ENCODE peak calls at places on chromosomes 5 and 9, in ten cellular contexts. C, J, N, F, H, Z, P, S, U and X are unnamed samples. For H3K27me3, the result is how much of the 10 kb centered on the place peaks cover.

GRCh38 chr9:137390553-137391410 is 32.2 kb downstream of the EXD3 start:
- ATAC-seq in F (peak), N (peak), S (no peak), J (no peak), Z (peak), P (peak), H (peak), U (no peak), C (no peak), X (peak)

GRCh38 chr9:121947683-121948300 is 145.3 kb downstream of the TTLL11 start:
- ATAC-seq in C (no peak), Z (no peak), P (no peak), S (no peak), F (no peak), J (no peak), U (no peak), H (peak), N (no peak), X (no peak)

GRCh38 chr5:28488752-28489151 is 1450.4 kb upstream of the CDH9 start:
- ATAC-seq in Z (no peak), F (no peak), H (no peak), N (no peak), C (no peak), P (no peak), U (no peak), J (no peak), S (no peak), X (no peak)

GRCh38 chr9:96553070-96553469 is 66.6 kb downstream of the CDC14B start:
- ATAC-seq in P (no peak), J (no peak), C (peak), F (no peak), S (no peak), U (no peak), H (no peak), N (no peak), Z (no peak), X (no peak)

GRCh38 chr5:111043712-111044506 is 27.6 kb upstream of the TSLP start:
- ATAC-seq in S (no peak), Z (no peak), P (no peak), C (no peak), F (no peak), J (no peak), U (no peak), N (no peak), H (no peak), X (no peak)

GRCh38 chr5:116011046-116011445 is 21.2 kb upstream of the ARL14EPL start:
- ATAC-seq in S (no peak), H (no peak), F (no peak), P (no peak), U (no peak), J (no peak), Z (no peak), C (no peak), N (no peak), X (no peak)

GRCh38 chr5:145856285-145856818 is 16.5 kb downstream of the GRXCR2 start:
- ATAC-seq in U (peak), H (peak), J (peak), P (peak), F (peak), Z (peak), N (peak), C (peak), S (peak), X (peak)

GRCh38 chr9:127417130-127418036 is 6.8 kb upstream of the ZNF79 start:
- ATAC-seq in Z (no peak), U (peak), P (no peak), C (peak), H (peak), J (no peak), N (no peak), F (peak), S (no peak), X (no peak)

GRCh38 chr9:12818431-12819000 is 43.7 kb downstream of the LURAP1L start:
- ATAC-seq in C (no peak), N (peak), J (peak), H (peak), F (peak), U (no peak), P (peak), S (peak), Z (peak), X (peak)

GRCh38 chr5:164354138-164354751 is 848.8 kb downstream of the MAT2B start:
- ATAC-seq in F (no peak), C (no peak), Z (no peak), P (no peak), U (no peak), H (no peak), N (no peak), J (no peak), S (no peak), X (no peak)

GRCh38 chr9:32524558-32525461 is 1.2 kb downstream of the RIGI start:
- ATAC-seq in U (peak), C (peak), J (peak), S (peak), F (peak), H (no peak), N (peak), Z (peak), P (no peak), X (no peak)

GRCh38 chr5:78651468-78651867 is 2.9 kb upstream of the LHFPL2 start:
- ATAC-seq in S (no peak), F (no peak), P (no peak), U (no peak), Z (no peak), N (no peak), J (no peak), H (no peak), C (no peak), X (no peak)

GRCh38 chr5:40877371-40877988 is 31.8 kb upstream of the C7 start:
- ATAC-seq in F (no peak), S (no peak), N (no peak), Z (no peak), C (peak), J (no peak), H (no peak), P (no peak), U (no peak), X (no peak)

GRCh38 chr9:11159318-11159862 is 546.6 kb upstream of the PTPRD start:
- ATAC-seq in S (no peak), U (no peak), P (no peak), C (peak), H (no peak), N (no peak), Z (no peak), F (no peak), J (no peak), X (no peak)

GRCh38 chr5:133892306-133892705 is 76.1 kb downstream of the C5orf15 start:
- ATAC-seq in N (no peak), Z (no peak), J (no peak), P (no peak), F (no peak), S (no peak), U (no peak), C (no peak), H (no peak), X (no peak)

GRCh38 chr9:88991066-88992030 is at the start of gene S1PR3:
- ATAC-seq in P (peak), J (no peak), C (peak), S (peak), U (peak), N (peak), F (no peak), Z (peak), H (peak), X (peak)

GRCh38 chr9:129436751-129437625 is 183.9 kb downstream of the C9orf50 start:
- ATAC-seq in N (peak), F (no peak), C (peak), U (peak), H (peak), Z (peak), J (no peak), P (peak), S (peak), X (peak)

GRCh38 chr5:168270446-168270845 is 21.0 kb upstream of the WWC1 start:
- ATAC-seq in Z (no peak), U (peak), J (no peak), S (no peak), F (no peak), C (no peak), N (no peak), H (no peak), P (no peak), X (no peak)

GRCh38 chr9:27491164-27491563 is 32.9 kb upstream of the IFNK start:
- ATAC-seq in N (no peak), P (no peak), U (no peak), Z (no peak), S (no peak), F (no peak), J (peak), C (peak), H (no peak), X (peak)

GRCh38 chr5:113218200-113218599 is 216.6 kb downstream of the TSSK1B start:
- ATAC-seq in F (no peak), Z (no peak), C (no peak), J (no peak), S (no peak), U (no peak), N (no peak), P (peak), H (peak), X (no peak)

GRCh38 chr9:91376239-91376638 is 14.5 kb upstream of the AUH start:
- ATAC-seq in U (no peak), P (no peak), H (no peak), S (no peak), N (no peak), F (no peak), J (no peak), Z (no peak), C (no peak), X (no peak)

GRCh38 chr5:97037819-97038218 is 101.9 kb downstream of the LNPEP start:
- ATAC-seq in Z (no peak), J (no peak), S (no peak), U (no peak), H (no peak), P (no peak), N (no peak), C (no peak), F (no peak), X (no peak)

GRCh38 chr5:123164019-123164418 is 75.0 kb downstream of the PRDM6 start:
- ATAC-seq in N (no peak), U (no peak), P (no peak), C (no peak), F (peak), J (no peak), Z (no peak), S (no peak), H (peak), X (peak)

GRCh38 chr5:6873359-6873758 is 160.1 kb downstream of the TENT4A start:
- ATAC-seq in Z (no peak), J (no peak), N (no peak), H (no peak), F (no peak), S (no peak), P (no peak), U (peak), C (no peak), X (no peak)

GRCh38 chr5:169006878-169007790 is 293.8 kb downstream of the SLIT3 start:
- ATAC-seq in S (no peak), N (peak), F (no peak), U (no peak), C (peak), J (no peak), Z (no peak), P (no peak), H (no peak), X (no peak)

GRCh38 chr5:5978501-5979361 is 399.6 kb downstream of the MED10 start:
- ATAC-seq in U (no peak), F (peak), H (no peak), N (no peak), P (no peak), S (peak), C (no peak), J (no peak), Z (no peak), X (no peak)

GRCh38 chr9:13665418-13666066 is 386.1 kb upstream of the MPDZ start:
- ATAC-seq in U (peak), S (no peak), J (peak), P (peak), N (no peak), C (peak), H (peak), F (no peak), Z (no peak), X (no peak)

GRCh38 chr5:72234265-72234700 is 85.8 kb downstream of the MRPS27 start:
- ATAC-seq in P (no peak), C (peak), U (no peak), H (peak), J (peak), S (no peak), N (no peak), F (no peak), Z (peak), X (no peak)

GRCh38 chr9:90340421-90340820 is 302.2 kb downstream of the DIRAS2 start:
- ATAC-seq in S (no peak), Z (no peak), H (no peak), C (no peak), F (no peak), U (no peak), P (no peak), N (no peak), J (no peak), X (no peak)

GRCh38 chr9:88258012-88258411 is 119.7 kb upstream of the SPATA31C2 start:
- ATAC-seq in N (no peak), C (no peak), P (peak), H (peak), F (no peak), S (no peak), J (no peak), U (no peak), Z (peak), X (peak)

GRCh38 chr5:157285310-157286035 is 19.6 kb downstream of the CYFIP2 start:
- ATAC-seq in S (no peak), U (no peak), C (no peak), J (no peak), Z (no peak), F (no peak), N (no peak), H (peak), P (peak), X (no peak)

GRCh38 chr5:119367502-119368237 is 11.9 kb downstream of the TNFAIP8 start:
- ATAC-seq in H (no peak), C (peak), J (peak), U (peak), P (no peak), Z (peak), F (no peak), N (no peak), S (no peak), X (no peak)

GRCh38 chr9:125427556-125427955 is 165.9 kb downstream of the GAPVD1 start:
- ATAC-seq in U (peak), C (no peak), F (no peak), N (peak), H (no peak), P (no peak), Z (no peak), S (no peak), J (peak), X (no peak)

GRCh38 chr5:80168388-80169028 is 87.3 kb downstream of the SERINC5 start:
- ATAC-seq in C (no peak), P (no peak), N (no peak), S (no peak), U (no peak), H (no peak), J (no peak), F (no peak), Z (no peak), X (no peak)

DNA sequence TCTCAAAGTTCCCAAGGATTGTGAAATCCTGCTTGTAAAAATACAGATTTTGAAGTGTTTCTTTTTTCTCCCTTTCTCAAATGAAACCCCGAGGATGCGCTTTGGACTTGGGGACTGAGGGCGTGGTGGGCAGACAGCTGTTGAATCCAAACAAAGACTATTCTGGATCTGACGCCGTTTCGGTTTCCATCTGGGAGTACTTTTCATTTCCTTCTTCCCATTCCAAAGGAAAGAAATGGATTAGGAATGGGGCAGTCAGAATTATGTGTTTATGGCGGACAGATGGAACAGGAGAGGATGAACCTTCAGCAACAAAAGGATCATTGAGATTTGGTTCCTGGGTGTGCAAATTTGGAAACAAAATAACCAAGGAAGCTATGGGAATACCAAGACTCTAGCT is 300.5 kb downstream of the PARP8 start:
- ATAC-seq in F (no peak), H (no peak), P (no peak), N (no peak), C (no peak), U (no peak), J (no peak), S (no peak), Z (no peak), X (no peak)
- H3K27me3 ChIP-seq in F (under half), H (half or more), P (under half), N (under half), C (half or more), U (half or more), J (under half), S (under half), Z (under half), X (half or more)

DNA sequence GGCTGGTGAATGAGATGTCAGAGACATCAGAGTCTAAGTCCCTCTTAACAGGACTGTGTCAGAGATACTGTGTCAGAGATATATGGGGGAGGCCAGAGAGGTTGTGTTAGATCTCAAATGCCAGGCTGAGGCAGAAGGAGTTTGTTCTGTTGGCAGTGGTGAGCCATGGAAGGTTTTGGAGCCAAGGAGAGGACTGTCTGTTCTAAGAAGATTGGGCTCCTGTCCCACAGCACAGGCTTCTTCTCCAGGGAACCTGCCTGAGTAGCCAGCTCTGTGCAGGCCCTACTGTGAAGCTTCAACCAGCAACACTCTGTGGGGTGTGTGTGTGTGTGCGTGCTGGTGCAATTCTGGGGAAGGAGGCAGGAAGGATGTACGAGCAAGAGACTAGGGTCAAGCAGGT is 12.8 kb downstream of the ENHO start:
- ATAC-seq in J (peak), S (no peak), C (no peak), U (no peak), F (no peak), H (no peak), N (peak), P (no peak), Z (no peak), X (no peak)
- H3K27me3 ChIP-seq in J (under half), S (under half), C (under half), U (under half), F (under half), H (under half), N (under half), P (under half), Z (under half), X (under half)

GRCh38 chr5:8908055-8908683 is 637.7 kb downstream of the SEMA5A start:
- ATAC-seq in F (no peak), C (peak), U (peak), N (peak), J (peak), P (peak), Z (peak), H (no peak), S (no peak), X (no peak)
- H3K27me3 ChIP-seq in F (under half), C (under half), U (under half), N (under half), J (under half), P (under half), Z (under half), H (under half), S (under half), X (under half)

GRCh38 chr9:69476797-69477196 is 151.8 kb downstream of the ENTREP1 start:
- ATAC-seq in C (no peak), F (no peak), J (no peak), N (no peak), H (no peak), Z (no peak), P (no peak), U (no peak), S (no peak), X (no peak)
- H3K27me3 ChIP-seq in C (under half), F (under half), J (under half), N (under half), H (under half), Z (under half), P (under half), U (under half), S (under half), X (under half)

DNA sequence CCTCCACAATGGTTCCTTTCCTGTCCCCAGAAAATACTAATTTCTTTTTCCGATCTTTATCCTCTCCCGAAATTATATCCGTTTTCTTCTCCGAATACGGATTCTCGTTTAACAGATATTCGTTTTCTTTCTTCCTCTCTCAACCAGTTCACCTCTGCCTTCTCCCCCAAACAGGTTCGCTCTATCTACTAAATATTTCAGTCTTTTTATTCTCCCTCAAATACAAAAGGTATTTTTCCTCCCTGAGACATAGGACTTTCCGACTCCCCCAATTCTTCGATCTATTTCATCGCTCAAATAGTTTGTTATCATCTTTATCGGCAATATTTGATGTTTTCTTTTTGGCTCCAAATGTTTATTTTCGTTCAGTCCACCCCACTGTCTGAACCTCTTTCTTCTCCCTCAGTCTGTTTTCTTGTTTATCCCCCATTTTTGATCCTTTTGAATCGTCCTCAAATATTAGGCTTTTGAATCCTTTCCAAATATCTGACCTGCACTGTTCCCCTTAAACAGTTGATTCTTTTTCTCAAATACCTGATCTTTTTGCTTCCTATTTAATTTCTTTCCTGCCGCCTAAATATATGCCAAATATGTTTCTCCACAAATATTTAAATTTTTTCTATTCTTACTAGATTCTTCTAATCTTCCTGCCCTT is 4.4 kb downstream of the PITX1 start:
- ATAC-seq in S (no peak), N (no peak), U (no peak), Z (no peak), J (no peak), F (no peak), P (no peak), C (no peak), H (no peak), X (no peak)
- H3K27me3 ChIP-seq in S (under half), N (under half), U (under half), Z (under half), J (under half), F (under half), P (under half), C (half or more), H (half or more), X (half or more)

GRCh38 chr5:51832934-51833470 is 449.8 kb downstream of the ISL1 start:
- ATAC-seq in U (no peak), F (no peak), N (no peak), C (no peak), H (no peak), Z (no peak), S (no peak), P (no peak), J (peak), X (no peak)

GRCh38 chr5:51829226-51829625 is 446.0 kb downstream of the ISL1 start:
- ATAC-seq in Z (no peak), J (no peak), P (no peak), S (no peak), H (no peak), N (no peak), C (peak), F (no peak), U (no peak), X (no peak)

GRCh38 chr5:51829691-51830090 is 446.4 kb downstream of the ISL1 start:
- ATAC-seq in F (no peak), J (no peak), Z (no peak), S (no peak), C (peak), P (no peak), H (no peak), U (no peak), N (no peak), X (no peak)
- H3K27me3 ChIP-seq in F (under half), J (under half), Z (under half), S (under half), C (under half), P (under half), H (under half), U (under half), N (under half), X (under half)

GRCh38 chr5:139901971-139902370 is 106.4 kb downstream of the PSD2 start:
- ATAC-seq in C (no peak), Z (no peak), N (no peak), P (no peak), U (no peak), H (no peak), S (no peak), J (no peak), F (no peak), X (no peak)
- H3K27me3 ChIP-seq in C (half or more), Z (under half), N (under half), P (under half), U (half or more), H (under half), S (under half), J (under half), F (under half), X (under half)